ENCODE peak calls at places on chromosome 11, in six cellular contexts. V, X, D, W, H and F are unnamed samples.

GRCh38 chr11:102306048-102306575 is 11.2 kb upstream of the BIRC3 start:
- DNase-seq in V (no peak), D (peak; percentile 33), X (no peak), W (no peak), H (no peak), F (no peak)

GRCh38 chr11:84316866-84317560 is 1030.8 kb upstream of the CCDC90B start:
- DNase-seq in H (no peak), D (no peak), X (no peak), W (no peak), V (no peak), F (no peak)

GRCh38 chr11:79174045-79175008 is 266.5 kb downstream of the TENM4 start:
- DNase-seq in W (no peak), X (no peak), H (no peak), V (no peak), D (no peak), F (no peak)

GRCh38 chr11:121722431-121723256 is 269.9 kb upstream of the SORL1-AS1 start:
- DNase-seq in H (no peak), V (no peak), D (peak; percentile 82), W (no peak), X (peak; percentile 87), F (peak; percentile 37)

GRCh38 chr11:31764186-31764730 is 46.9 kb downstream of the PAX6 start:
- DNase-seq in X (no peak), D (no peak), W (no peak), H (no peak), V (no peak), F (no peak)

GRCh38 chr11:47858169-47858543 is 10.0 kb upstream of the NUP160 start:
- DNase-seq in H (no peak), D (no peak), W (no peak), V (no peak), X (no peak), F (no peak)

GRCh38 chr11:114912826-114913225 is 234.5 kb downstream of the NXPE2 start:
- DNase-seq in W (no peak), H (no peak), X (no peak), D (no peak), V (no peak), F (no peak)

GRCh38 chr11:47532597-47533213 is 20.2 kb downstream of the CELF1 start:
- DNase-seq in W (no peak), H (no peak), X (no peak), V (no peak), D (peak; percentile 31), F (no peak)

GRCh38 chr11:63710476-63711217 is 29.3 kb downstream of the RTN3 start:
- DNase-seq in H (no peak), X (no peak), W (peak; percentile 69), V (no peak), D (no peak), F (peak; percentile 42)

GRCh38 chr11:77361184-77361583 is 59.7 kb upstream of the GDPD4 start:
- DNase-seq in H (no peak), D (no peak), V (no peak), W (no peak), X (no peak), F (no peak)

GRCh38 chr11:75820636-75821035 is 5.6 kb downstream of the UVRAG start:
- DNase-seq in H (no peak), W (no peak), D (no peak), X (no peak), V (no peak), F (no peak)

GRCh38 chr11:76335827-76336226 is 45.1 kb downstream of the THAP12 start:
- DNase-seq in W (no peak), D (no peak), H (no peak), X (no peak), V (no peak), F (no peak)

GRCh38 chr11:132142102-132142501 is 771.7 kb downstream of the NTM start:
- DNase-seq in W (no peak), X (no peak), V (no peak), H (no peak), D (no peak), F (no peak)

GRCh38 chr11:32831241-32831640 is 1.5 kb downstream of the PRRG4 start:
- DNase-seq in X (no peak), D (no peak), W (no peak), H (no peak), V (no peak), F (no peak)

GRCh38 chr11:66561178-66561974 is 7.0 kb downstream of the CTSF start:
- DNase-seq in D (no peak), H (no peak), V (no peak), W (peak; percentile 23), X (no peak), F (no peak)

GRCh38 chr11:122071680-122072321 is 44.2 kb downstream of the BLID start:
- DNase-seq in X (no peak), W (no peak), V (no peak), D (no peak), H (no peak), F (no peak)

GRCh38 chr11:118804094-118804493 is 13.1 kb upstream of the DDX6 start:
- DNase-seq in V (no peak), X (no peak), H (no peak), D (no peak), W (no peak), F (no peak)

GRCh38 chr11:47593492-47593933 is 698 bp downstream of the C1QTNF4 start:
- DNase-seq in W (no peak), D (peak; percentile 57), V (no peak), X (no peak), H (no peak), F (no peak)

GRCh38 chr11:130313383-130314183 is 1.1 kb downstream of the ZBTB44 start:
- DNase-seq in H (no peak), X (no peak), D (no peak), V (no peak), W (peak; percentile 12), F (no peak)

GRCh38 chr11:125155767-125156166 is 8.8 kb upstream of the PKNOX2 start:
- DNase-seq in H (no peak), X (no peak), W (no peak), D (no peak), V (no peak), F (no peak)

GRCh38 chr11:110314366-110315095 is 18.1 kb upstream of the RDX start:
- DNase-seq in V (no peak), X (no peak), H (no peak), W (no peak), D (no peak), F (no peak)

GRCh38 chr11:69889400-69890372 is 70.5 kb upstream of the FGF3 start:
- DNase-seq in D (no peak), X (no peak), V (no peak), H (no peak), W (no peak), F (no peak)

GRCh38 chr11:11973866-11974265 is 34.6 kb downstream of the DKK3 start:
- DNase-seq in H (no peak), W (no peak), V (no peak), D (no peak), X (no peak), F (no peak)

GRCh38 chr11:41118521-41118920 is 340.9 kb downstream of the LRRC4C start:
- DNase-seq in W (no peak), X (no peak), H (no peak), D (no peak), V (no peak), F (no peak)

GRCh38 chr11:128240546-128240945 is 346.8 kb downstream of the ETS1 start:
- DNase-seq in X (no peak), D (no peak), H (no peak), W (no peak), V (no peak), F (no peak)

DNA sequence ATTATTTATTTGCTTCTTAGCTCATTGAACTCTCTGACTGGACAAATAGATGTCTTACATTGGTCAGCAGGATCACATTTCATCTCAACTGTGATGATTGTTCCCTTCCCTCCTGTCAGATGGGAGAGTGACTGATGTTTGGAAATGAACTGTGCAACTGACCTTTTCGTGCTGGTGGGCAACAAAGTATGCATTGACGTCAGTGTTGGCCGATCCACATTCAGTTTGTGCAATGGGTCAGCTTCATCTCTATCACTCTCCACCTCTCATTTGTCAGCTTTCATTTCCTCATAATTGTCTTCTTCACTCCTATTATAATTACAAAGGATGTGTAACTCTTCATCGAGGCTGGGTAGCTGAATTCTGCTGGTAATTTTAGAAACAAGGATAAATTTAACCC is 71.3 kb downstream of the PPP2R1B start:
- DNase-seq in H (no peak), D (no peak), W (peak; percentile 61), X (no peak), V (no peak), F (no peak)
- TF ChIP-seq JUND in H (no peak), D (no peak), W (no peak), X (no peak), V (no peak), F (no peak)

DNA sequence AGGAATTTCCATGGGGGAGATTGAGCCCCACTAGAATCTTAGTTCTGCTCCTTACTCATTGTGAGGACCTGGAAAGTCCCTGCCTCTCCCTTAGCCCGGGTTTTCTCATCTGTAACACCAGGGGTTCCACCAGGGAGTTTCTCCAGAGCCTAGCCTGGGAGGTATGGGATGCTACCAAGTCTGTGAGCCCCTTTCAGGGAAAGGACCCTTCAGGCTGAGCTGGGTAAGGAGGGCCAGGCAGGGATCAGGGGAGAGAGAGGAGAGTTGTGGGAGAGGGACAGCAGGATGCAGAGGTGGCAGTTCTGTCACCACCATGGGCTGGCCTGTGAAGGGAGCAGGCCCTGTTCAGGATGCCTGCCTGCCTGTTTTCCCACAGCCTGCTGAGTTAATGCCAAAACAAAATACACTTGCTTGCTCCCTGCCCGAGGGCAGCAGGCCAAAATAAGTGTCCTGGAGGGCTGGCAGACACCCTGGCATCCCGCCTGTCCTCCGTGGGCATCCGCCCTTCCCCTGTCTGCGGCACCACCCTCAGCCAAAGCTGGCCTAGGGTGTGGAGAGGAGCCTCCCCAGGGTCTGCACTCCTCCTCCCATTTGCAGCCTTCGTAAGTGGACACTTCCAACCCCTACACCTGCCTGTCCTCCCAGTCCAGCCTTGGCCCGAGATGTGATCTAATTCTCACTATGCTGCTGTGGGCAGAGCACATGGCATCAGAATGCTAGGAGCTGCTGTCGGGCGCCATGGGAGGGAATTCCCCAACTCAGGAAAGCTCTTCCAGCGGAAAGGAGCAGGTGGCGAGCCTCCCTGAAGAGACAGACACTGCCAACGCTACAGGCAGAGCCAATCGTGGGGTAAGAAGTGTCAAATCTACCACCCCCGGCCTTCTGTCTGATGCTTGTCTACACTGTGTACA is 5.9 kb upstream of the FCHSD2 start:
- DNase-seq in D (peak; percentile 28), W (no peak), H (no peak), V (no peak), X (no peak), F (no peak)
- TF ChIP-seq JUND in D (no peak), W (no peak), H (no peak), V (no peak), X (no peak), F (no peak)

DNA sequence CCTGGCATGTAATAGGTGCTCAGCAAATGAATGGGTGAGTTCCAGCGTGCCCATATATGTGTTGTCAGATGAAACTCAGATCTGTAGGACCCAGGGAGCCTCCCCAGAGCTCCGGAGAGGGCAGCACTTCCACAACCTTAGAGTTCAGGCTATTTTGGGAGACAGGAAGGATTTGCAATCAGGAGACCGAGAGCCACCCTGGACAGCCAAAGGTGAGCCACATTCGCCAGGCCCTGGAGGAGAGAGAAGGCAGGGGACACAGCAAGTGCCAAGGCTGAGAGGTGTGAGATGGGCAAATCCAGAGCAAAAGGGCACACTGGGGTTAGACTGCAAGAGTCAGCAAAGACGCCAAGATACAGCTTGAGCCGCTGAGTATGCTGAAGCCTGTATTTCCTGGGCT is 66.4 kb downstream of the CD82 start:
- DNase-seq in X (no peak), V (no peak), W (no peak), H (no peak), D (no peak), F (no peak)
- TF ChIP-seq JUND in X (no peak), V (no peak), W (no peak), H (no peak), D (no peak), F (no peak)

DNA sequence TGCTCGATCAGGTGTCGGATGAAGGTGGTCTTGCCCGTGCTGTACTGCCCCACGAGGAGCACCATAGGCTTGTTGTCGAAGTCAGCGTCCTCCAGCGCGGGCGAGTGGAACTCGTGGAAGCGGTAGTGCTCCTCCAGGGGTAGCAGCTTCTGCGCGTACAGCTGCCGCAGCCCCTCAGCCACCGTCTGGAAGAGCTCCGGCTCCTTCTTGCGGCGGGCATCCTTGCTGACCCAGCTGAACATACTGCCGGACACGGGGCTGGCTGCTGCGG is 263 bp downstream of the EHD1 start:
- DNase-seq in H (no peak), V (no peak), X (no peak), W (no peak), D (no peak), F (no peak)
- TF ChIP-seq JUND in H (no peak), V (no peak), X (no peak), W (no peak), D (no peak), F (no peak)